ENCODE peak calls at places on chromosomes 13 and 19, in eight cellular contexts. K is heart left ventricle; T is RWPE1; B is activated naive CD4-positive, alpha-beta T cell treated with anti-CD3 and anti-CD28 coated beads, Interleukin-2, amount 50 U/mL, for 72 hours; I is iris pigment epithelial cell; C is head of caudate nucleus; U is T follicular helper cell; G is stimulated activated CD4-positive, alpha-beta T cell treated with anti-CD3 and anti-CD28 coated beads, Interleukin-12 subunit alpha, Interleukin-12 subunit beta, amount 100 ng/mL, for 48 hours. H is an unnamed sample.

GRCh38 chr13:46613409-46614049 is 60.6 kb downstream of the LRCH1 start:
- DNase-seq in K (no peak), T (no peak), B (no peak), I (no peak), C (no peak), U (no peak), G (no peak), H (no peak)

GRCh38 chr19:17743874-17744273 is 7.4 kb upstream of the FCHO1 start:
- DNase-seq in K (no peak), T (no peak), B (no peak), I (peak), C (no peak), U (no peak), G (no peak), H (no peak)

GRCh38 chr19:23046743-23047142 is 43.8 kb upstream of the ZNF728 start:
- DNase-seq in K (no peak), T (no peak), B (no peak), I (no peak), C (no peak), U (no peak), G (no peak), H (no peak)

GRCh38 chr13:90105881-90106496 is 1241.5 kb upstream of the MIR17HG start:
- DNase-seq in K (no peak), T (no peak), B (no peak), I (peak), C (no peak), U (no peak), G (no peak), H (no peak)

GRCh38 chr19:39174142-39174541 is 22.6 kb upstream of the NCCRP1 start:
- DNase-seq in K (no peak), T (no peak), B (no peak), I (no peak), C (no peak), U (no peak), G (no peak), H (no peak)

GRCh38 chr19:33349319-33350289 is 23.9 kb upstream of the CEBPG start:
- DNase-seq in K (no peak), T (no peak), B (no peak), I (no peak), C (no peak), U (no peak), G (no peak), H (no peak)

GRCh38 chr19:53132231-53132991 is at the start of gene ZNF415:
- DNase-seq in K (peak), T (peak), B (peak), I (peak), C (peak), U (no peak), G (peak), H (peak)

GRCh38 chr19:2140193-2140545 is 11.2 kb downstream of the AP3D1 start:
- DNase-seq in K (no peak), T (no peak), B (no peak), I (no peak), C (no peak), U (no peak), G (no peak), H (no peak)

GRCh38 chr19:45497791-45498190 is 452 bp upstream of the PPM1N start:
- DNase-seq in K (no peak), T (no peak), B (no peak), I (no peak), C (no peak), U (no peak), G (no peak), H (no peak)

GRCh38 chr19:17081672-17082630 is 6.4 kb downstream of the MYO9B start:
- DNase-seq in K (peak), T (no peak), B (no peak), I (no peak), C (peak), U (no peak), G (no peak), H (no peak)

GRCh38 chr19:42111811-42112210 is 20.4 kb downstream of the POU2F2 start:
- DNase-seq in K (no peak), T (peak), B (no peak), I (no peak), C (no peak), U (no peak), G (no peak), H (no peak)

H was measured in activated T-cell treated with anti-CD3 and anti-CD28 coated beads, Interleukin-2, amount 50 U/mL, for 48 hours.